ENCODE peak calls at places on chromosomes 13 and 19, in four cellular contexts. O is NCI-H146; L is fibroblast of the aortic adventitia; J is CD4-positive, CD25-positive, alpha-beta regulatory T cell. X is an unnamed sample.

GRCh38 chr19:44698492-44699201 is at the start of gene CEACAM16:
- DNase-seq in L (no peak), J (no peak), O (peak), X (no peak)

GRCh38 chr13:76884571-76885202 is 1.5 kb downstream of the KCTD12 start:
- DNase-seq in L (peak), J (no peak), O (no peak), X (no peak)

GRCh38 chr19:3531716-3532115 is 7.3 kb upstream of the TEKTIP1 start:
- DNase-seq in O (no peak), L (no peak), J (no peak), X (no peak)

GRCh38 chr19:6828306-6828697 is 55.8 kb downstream of the VAV1 start:
- DNase-seq in L (no peak), J (no peak), O (no peak), X (no peak)

GRCh38 chr13:73103238-73103637 is 44.4 kb downstream of the KLF5 start:
- DNase-seq in O (peak), L (no peak), J (no peak), X (no peak)

GRCh38 chr19:41688098-41688497 is at the start of gene CEACAM7:
- DNase-seq in J (no peak), L (no peak), O (no peak), X (no peak)

GRCh38 chr19:1810439-1811160 is 1.5 kb downstream of the ATP8B3 start:
- DNase-seq in L (no peak), J (no peak), O (no peak), X (no peak)

GRCh38 chr19:49987159-49987698 is 26.3 kb upstream of the SIGLEC11 start:
- DNase-seq in L (peak), O (no peak), J (peak), X (peak)

GRCh38 chr19:49442354-49442753 is 1.0 kb upstream of the SLC17A7 start:
- DNase-seq in L (no peak), J (peak), O (peak), X (no peak)

GRCh38 chr13:53921473-53921872 is 892.9 kb downstream of the OLFM4 start:
- DNase-seq in O (peak), J (no peak), L (no peak), X (no peak)

GRCh38 chr13:112809332-112810310 is 119.8 kb downstream of the ATP11A start:
- DNase-seq in J (no peak), O (no peak), L (no peak), X (no peak)

GRCh38 chr13:86559915-86560314 is 760.7 kb upstream of the SLITRK6 start:
- DNase-seq in O (no peak), J (no peak), L (no peak), X (no peak)

GRCh38 chr13:88649855-88650254 is 978.7 kb downstream of the SLITRK5 start:
- DNase-seq in O (no peak), L (no peak), J (no peak), X (no peak)

GRCh38 chr19:18675779-18676178 is 7.7 kb upstream of the CRTC1 start:
- DNase-seq in L (no peak), O (no peak), J (peak), X (no peak)

GRCh38 chr19:41373993-41374392 is 2.3 kb upstream of the TMEM91 start:
- DNase-seq in L (peak), O (peak), J (no peak), X (peak)

GRCh38 chr13:110874508-110874960 is 40.3 kb downstream of the ANKRD10 start:
- DNase-seq in J (peak), O (peak), L (peak), X (no peak)

GRCh38 chr13:46339035-46339666 is 47.9 kb downstream of the RUBCNL start:
- DNase-seq in J (no peak), L (peak), O (no peak), X (peak)

GRCh38 chr19:12793290-12794195 is 2.3 kb downstream of the JUNB start:
- DNase-seq in O (peak), J (peak), L (peak), X (no peak)

GRCh38 chr13:51207881-51208280 is 14.3 kb upstream of the FAM124A start:
- DNase-seq in L (no peak), J (no peak), O (no peak), X (no peak)

GRCh38 chr19:49588370-49589122 is 2.4 kb upstream of the PRR12 start:
- DNase-seq in J (peak), O (no peak), L (no peak), X (no peak)

GRCh38 chr19:45451850-45452387 is 15.9 kb upstream of the FOSB start:
- DNase-seq in L (no peak), O (no peak), J (no peak), X (no peak)

GRCh38 chr19:50896591-50897190 is 14.5 kb downstream of the KLK4 start:
- DNase-seq in J (no peak), O (peak), L (peak), X (no peak)

GRCh38 chr19:56080669-56081401 is 40.3 kb downstream of the ZNF787 start:
- DNase-seq in O (peak), J (peak), L (peak), X (peak)

X was measured in smooth muscle cell of the brain vasculature.